ENCODE peak calls at places on chromosome 19, in four cellular contexts. W is NT2/D1, D is brain microvascular endothelial cell, G is left lung. A is an unnamed sample. For H3K27me3, the result is how much of the 10 kb centered on the place peaks cover.

GRCh38 chr19:3679581-3679980 is 20.7 kb downstream of the PIP5K1C start:
- DNase-seq in D (no peak), G (no peak), W (no peak), A (no peak)

GRCh38 chr19:3055741-3056453 is 6.4 kb downstream of the TLE5 start:
- DNase-seq in W (no peak), G (peak), D (no peak), A (no peak)

GRCh38 chr19:52941941-52942370 is 18.7 kb upstream of the ZNF888 start:
- DNase-seq in W (no peak), G (peak), D (peak), A (no peak)

GRCh38 chr19:16628984-16629691 is 1.1 kb upstream of the MED26 start:
- DNase-seq in G (no peak), W (no peak), D (peak), A (peak)

GRCh38 chr19:50377051-50377441 is 789 bp downstream of the NR1H2 start:
- DNase-seq in W (no peak), D (no peak), G (no peak), A (no peak)

GRCh38 chr19:19493841-19494546 is 21.4 kb downstream of the TSSK6 start:
- DNase-seq in W (no peak), G (no peak), D (no peak), A (no peak)

GRCh38 chr19:21202865-21203494 is 61.1 kb downstream of the ZNF431 start:
- DNase-seq in D (no peak), G (no peak), W (peak), A (no peak)

GRCh38 chr19:58350001-58350801 is 3.1 kb downstream of the A1BG start:
- DNase-seq in G (no peak), D (no peak), W (no peak), A (no peak)

GRCh38 chr19:31913103-31913710 is 432.2 kb upstream of the ZNF507 start:
- DNase-seq in G (no peak), W (no peak), D (no peak), A (no peak)

GRCh38 chr19:43651758-43652545 is 12.3 kb upstream of the CADM4 start:
- DNase-seq in W (no peak), G (peak), D (peak), A (peak)

GRCh38 chr19:10290876-10291553 is 1.3 kb downstream of the ICAM5 start:
- DNase-seq in G (peak), D (no peak), W (no peak), A (no peak)

GRCh38 chr19:10290439-10290875 is 705 bp downstream of the ICAM5 start:
- DNase-seq in D (no peak), W (no peak), G (no peak), A (no peak)

GRCh38 chr19:10289167-10289835 is 451 bp upstream of the ICAM5 start:
- DNase-seq in G (peak), W (no peak), D (no peak), A (no peak)

GRCh38 chr19:10288662-10289166 is 1.0 kb upstream of the ICAM5 start:
- DNase-seq in W (no peak), G (no peak), D (no peak), A (no peak)

GRCh38 chr19:10289836-10290438 is at the start of gene ICAM5:
- DNase-seq in D (no peak), W (no peak), G (no peak), A (no peak)
- H3K27me3 ChIP-seq in D (under half), W (half or more), G (half or more), A (half or more)

GRCh38 chr19:54570316-54570715 is 3.3 kb upstream of the LILRA2 start:
- DNase-seq in W (no peak), D (no peak), G (no peak), A (no peak)

GRCh38 chr19:54574527-54575056 is 1.0 kb downstream of the LILRA2 start:
- DNase-seq in G (no peak), W (no peak), D (no peak), A (no peak)

GRCh38 chr19:54573330-54573872 is at the start of gene LILRA2:
- DNase-seq in G (peak), W (no peak), D (no peak), A (no peak)

GRCh38 chr19:54574051-54574450 is 461 bp downstream of the LILRA2 start:
- DNase-seq in G (no peak), D (no peak), W (no peak), A (no peak)

DNA sequence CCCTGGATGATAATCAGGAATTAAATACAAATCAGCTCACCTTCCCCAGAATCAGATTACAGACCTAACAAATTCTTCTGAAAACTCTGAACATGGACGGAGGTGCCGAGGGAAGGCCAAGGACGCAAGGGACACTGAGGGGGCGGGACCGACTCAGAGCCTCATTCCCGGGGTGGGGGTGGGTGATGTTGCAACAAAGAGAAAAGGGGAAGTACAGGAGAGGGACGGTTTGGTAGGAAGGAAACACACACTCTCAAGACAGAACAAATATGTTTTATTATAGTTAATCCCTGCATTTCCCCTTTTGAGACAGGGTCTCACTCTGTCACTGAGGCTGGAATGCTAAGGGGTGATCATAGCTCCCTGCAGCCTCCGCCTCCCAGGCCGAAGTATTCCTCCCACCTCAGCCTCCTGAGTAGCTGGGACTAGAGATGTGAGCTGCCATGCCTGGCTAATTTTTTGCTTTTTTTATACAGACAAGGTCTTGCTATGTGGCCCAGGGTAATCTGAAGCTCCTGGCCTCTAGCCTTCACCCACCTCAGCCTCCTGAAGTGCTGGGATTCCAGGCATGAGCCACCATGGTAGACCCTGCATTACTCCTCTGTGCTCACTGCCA is 786 bp upstream of the LILRA2 start:
- DNase-seq in W (no peak), G (peak), D (no peak), A (no peak)
- H3K27me3 ChIP-seq in W (under half), G (half or more), D (under half), A (under half)

GRCh38 chr19:55134732-55135131 is 14.3 kb downstream of the TNNT1 start:
- DNase-seq in G (no peak), W (no peak), D (no peak), A (no peak)
- H3K27me3 ChIP-seq in G (half or more), W (under half), D (under half), A (under half)

DNA sequence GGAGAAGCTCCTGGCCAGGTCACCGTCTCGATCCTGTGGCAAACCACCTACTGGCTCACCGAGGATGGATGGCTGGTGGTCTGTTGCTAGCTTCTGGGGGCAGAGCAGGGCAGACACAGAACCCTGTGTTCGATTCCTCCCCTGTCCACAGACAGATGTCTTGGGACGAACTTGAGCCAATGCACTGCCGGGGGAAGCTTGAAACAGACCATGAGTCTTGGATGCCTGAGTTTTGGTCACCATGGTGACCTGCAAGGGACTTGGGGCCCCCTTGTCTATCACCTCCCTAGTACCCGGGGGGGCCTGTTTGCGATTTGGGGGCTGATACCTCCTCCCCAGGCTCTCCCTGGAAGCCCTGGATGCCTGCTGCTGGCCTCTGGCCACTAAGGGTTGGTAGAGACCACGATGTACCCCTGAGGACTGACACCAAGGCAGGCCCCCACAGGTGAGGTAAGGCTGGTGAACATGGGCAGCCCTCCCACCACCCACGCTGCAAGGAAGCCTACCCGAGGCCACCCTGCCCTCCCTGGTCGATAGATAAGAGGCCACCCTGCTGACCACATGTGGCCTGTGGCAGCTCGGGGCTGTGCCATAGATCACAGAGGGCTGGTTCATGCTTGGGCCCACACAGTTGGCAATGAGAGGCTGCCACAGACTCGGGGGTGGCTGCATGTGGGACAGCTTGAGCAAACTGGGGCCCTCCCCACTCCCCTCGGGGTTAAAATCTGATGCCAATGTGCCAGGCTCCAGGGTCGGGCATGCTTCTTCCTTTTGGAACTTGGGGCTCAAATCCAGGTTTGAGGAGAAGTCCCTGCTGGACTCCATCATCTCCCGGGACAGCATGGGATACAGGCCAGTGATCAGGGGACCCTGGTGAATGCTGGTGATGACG is 10.7 kb downstream of the IQCN start:
- DNase-seq in G (no peak), D (no peak), W (no peak), A (no peak)
- H3K27me3 ChIP-seq in G (under half), D (under half), W (under half), A (under half)

GRCh38 chr19:18342090-18342632 is 1.8 kb downstream of the PGPEP1 start:
- DNase-seq in W (no peak), G (no peak), D (no peak), A (no peak)

GRCh38 chr19:18340990-18341868 is 831 bp downstream of the PGPEP1 start:
- DNase-seq in G (peak), W (no peak), D (no peak), A (no peak)

GRCh38 chr19:18338471-18339001 is 1.9 kb upstream of the PGPEP1 start:
- DNase-seq in G (no peak), W (no peak), D (no peak), A (no peak)

GRCh38 chr19:18340237-18340989 is at the start of gene PGPEP1:
- DNase-seq in W (no peak), G (peak), D (no peak), A (peak)

GRCh38 chr19:18339703-18340102 is 695 bp upstream of the PGPEP1 start:
- DNase-seq in W (no peak), D (no peak), G (no peak), A (peak)
- H3K27me3 ChIP-seq in W (under half), D (under half), G (under half), A (under half)

GRCh38 chr19:49155005-49155826 is at the start of gene HRC:
- DNase-seq in W (no peak), G (no peak), D (no peak), A (peak)
- H3K27me3 ChIP-seq in W (under half), G (under half), D (under half), A (under half)

DNA sequence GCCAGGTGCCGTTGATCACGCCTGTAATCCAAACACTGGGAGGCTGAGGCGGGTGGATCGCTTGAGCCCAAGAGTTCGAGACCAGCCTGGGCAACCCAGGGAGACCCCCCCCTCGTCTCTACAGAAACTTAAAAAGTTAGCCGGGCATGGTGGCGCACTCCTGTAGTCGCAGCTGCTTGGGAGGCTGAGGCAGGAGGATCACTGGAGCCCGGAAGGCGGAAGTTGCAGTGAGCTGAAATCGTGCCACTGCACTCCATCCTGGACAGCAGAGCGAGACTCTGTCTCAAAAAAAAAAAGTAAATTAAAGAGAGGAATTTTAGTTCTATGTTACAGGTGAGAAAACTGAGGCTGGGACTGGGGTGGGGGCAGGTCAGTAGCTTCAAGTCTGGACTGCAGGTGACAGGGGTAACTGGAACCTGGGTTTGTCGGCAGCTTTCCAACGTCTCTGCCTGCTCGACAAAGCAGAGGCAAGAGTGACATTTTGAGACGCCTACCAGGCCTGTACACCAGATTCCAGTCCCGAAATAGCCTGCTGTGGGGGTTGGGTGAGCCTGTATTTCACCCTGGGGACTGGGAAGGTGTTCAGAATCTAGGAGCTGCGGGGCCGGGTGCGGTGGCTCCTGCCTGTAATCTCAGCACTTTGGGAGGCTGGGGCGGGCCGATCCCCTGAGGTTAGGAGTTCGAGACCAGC is 1.2 kb downstream of the SELENOW start:
- DNase-seq in D (no peak), G (peak), W (no peak), A (peak)
- H3K27me3 ChIP-seq in D (under half), G (under half), W (under half), A (under half)

A was measured in gastrocnemius medialis.